ENCODE peak calls at places on chromosome 10, in four cellular contexts. C, Y, M and N are unnamed samples.

GRCh38 chr10:70885931-70886903 is 2.1 kb downstream of the PCBD1 start:
- DNase-seq in Y (no peak), M (no peak), C (no peak), N (no peak)

GRCh38 chr10:66844176-66844947 is 81.5 kb upstream of the LRRTM3 start:
- DNase-seq in M (no peak), Y (no peak), C (no peak), N (no peak)

GRCh38 chr10:33215154-33215553 is 119.3 kb downstream of the NRP1 start:
- DNase-seq in M (no peak), C (no peak), Y (no peak), N (no peak)

GRCh38 chr10:97849101-97849490 is 547 bp upstream of the GOLGA7B start:
- DNase-seq in Y (no peak), M (no peak), C (no peak), N (no peak)

GRCh38 chr10:78757542-78757941 is 311.2 kb upstream of the ZMIZ1 start:
- DNase-seq in Y (no peak), C (no peak), M (no peak), N (no peak)

GRCh38 chr10:94097656-94098055 is 103.9 kb downstream of the PLCE1 start:
- DNase-seq in M (no peak), Y (no peak), C (no peak), N (no peak)

GRCh38 chr10:122267849-122268737 is 3.0 kb upstream of the BTBD16 start:
- DNase-seq in M (peak), Y (peak), C (no peak), N (no peak)

GRCh38 chr10:87635498-87636312 is 24.0 kb upstream of the PAPSS2 start:
- DNase-seq in M (peak), Y (no peak), C (no peak), N (peak)

GRCh38 chr10:32205666-32206065 is 141.3 kb downstream of the EPC1 start:
- DNase-seq in C (no peak), Y (no peak), M (no peak), N (no peak)

GRCh38 chr10:117762819-117763172 is 220.2 kb downstream of the EMX2 start:
- DNase-seq in Y (no peak), M (no peak), C (no peak), N (no peak)

GRCh38 chr10:45000764-45001381 is at the start of gene ZNF22:
- DNase-seq in C (no peak), Y (peak), M (peak), N (peak)

GRCh38 chr10:88508054-88508453 is 75.1 kb downstream of the RNLS start:
- DNase-seq in M (no peak), Y (no peak), C (no peak), N (no peak)

GRCh38 chr10:93436577-93436976 is 45.6 kb downstream of the MYOF start:
- DNase-seq in M (no peak), C (no peak), Y (no peak), N (no peak)

GRCh38 chr10:103915794-103916193 is 2.2 kb downstream of the STN1 start:
- DNase-seq in Y (no peak), M (no peak), C (no peak), N (no peak)